ENCODE peak calls at places on chromosome 1, in seven cellular contexts. S is stimulated activated CD8-positive, alpha-beta memory T cell treated with anti-CD3 and anti-CD28 coated beads, Interleukin-12 subunit alpha, Interleukin-12 subunit beta, amount 100 ng/mL, for 1 hour; I is M059J; A is stimulated activated CD4-positive, alpha-beta T cell treated with anti-CD3 and anti-CD28 coated beads, Interleukin-15, amount 100 ng/mL, for 1 hour; K is COR-L47; Z is mucosa of descending colon; D is heart left ventricle. G is an unnamed sample.

GRCh38 chr1:19811206-19811851 is 3.8 kb downstream of the RNF186 start:
- DNase-seq in K (no peak), D (no peak), I (peak; percentile 53), A (no peak), S (peak; percentile 25), Z (peak; percentile 61), G (peak; percentile 7)

GRCh38 chr1:226277897-226278296 is 31.1 kb downstream of the LIN9 start:
- DNase-seq in I (no peak), A (no peak), Z (no peak), K (no peak), S (no peak), D (no peak), G (no peak)

GRCh38 chr1:25232027-25232865 is at the start of gene SYF2:
- DNase-seq in I (peak; percentile 91), Z (peak; percentile 94), K (peak; percentile 85), D (peak; percentile 95), A (peak; percentile 72), S (peak; percentile 80), G (peak; percentile 97)

GRCh38 chr1:150234647-150235435 is 1.1 kb downstream of the ANP32E start:
- DNase-seq in I (peak; percentile 88), A (peak; percentile 81), S (peak; percentile 86), D (peak; percentile 90), K (peak; percentile 28), Z (peak; percentile 79), G (peak; percentile 79)

GRCh38 chr1:32465541-32466002 is 700 bp downstream of the ZBTB8B start:
- DNase-seq in S (no peak), Z (no peak), D (no peak), I (no peak), A (no peak), K (no peak), G (no peak)

GRCh38 chr1:54994355-54994990 is 4.3 kb upstream of the BSND start:
- DNase-seq in I (no peak), A (no peak), K (no peak), D (no peak), Z (no peak), S (no peak), G (no peak)

GRCh38 chr1:222784916-222785315 is 29.9 kb upstream of the DISP1 start:
- DNase-seq in A (no peak), D (no peak), K (no peak), Z (no peak), S (no peak), I (peak; percentile 15), G (no peak)

GRCh38 chr1:220983877-220984635 is 104.8 kb downstream of the HLX start:
- DNase-seq in K (no peak), A (no peak), D (no peak), I (no peak), S (no peak), Z (no peak), G (no peak)

GRCh38 chr1:175338447-175339135 is 146.0 kb upstream of the KIAA0040 start:
- DNase-seq in I (no peak), D (no peak), A (peak; percentile 12), K (peak; percentile 10), S (peak; percentile 26), Z (peak; percentile 38), G (peak; percentile 25)

GRCh38 chr1:209747580-209748262 is 8.1 kb upstream of the TRAF3IP3 start:
- DNase-seq in A (peak; percentile 68), Z (peak; percentile 95), I (peak; percentile 98), D (peak; percentile 95), K (no peak), S (peak; percentile 68), G (no peak)

GRCh38 chr1:228082975-228083870 is 715 bp downstream of the ARF1 start:
- DNase-seq in D (peak; percentile 75), A (no peak), I (peak; percentile 62), Z (peak; percentile 65), K (peak; percentile 5), S (no peak), G (no peak)

GRCh38 chr1:224922404-224923164 is 6.9 kb upstream of the DNAH14 start:
- DNase-seq in S (no peak), A (no peak), I (peak; percentile 52), K (peak; percentile 50), D (no peak), Z (peak; percentile 13), G (no peak)

GRCh38 chr1:77978293-77978968 is 441 bp downstream of the FUBP1 start:
- DNase-seq in I (peak; percentile 97), Z (peak; percentile 86), D (peak; percentile 68), S (peak; percentile 66), A (peak; percentile 44), K (peak; percentile 92), G (peak; percentile 66)

GRCh38 chr1:175221548-175222175 is 29.1 kb upstream of the KIAA0040 start:
- DNase-seq in A (no peak), I (peak; percentile 47), S (no peak), Z (peak; percentile 60), D (peak; percentile 48), K (no peak), G (no peak)

GRCh38 chr1:10339815-10340214 is 59.0 kb upstream of the PGD start:
- DNase-seq in S (no peak), A (no peak), Z (peak; percentile 29), D (peak; percentile 68), I (peak; percentile 63), K (no peak), G (no peak)

GRCh38 chr1:179262183-179262582 is 31.4 kb upstream of the SOAT1 start:
- DNase-seq in A (no peak), K (no peak), S (no peak), Z (no peak), I (no peak), D (no peak), G (no peak)